ENCODE peak calls at places on chromosomes 5 and 9, in four cellular contexts. L is cardiac muscle cell, E is IMR-90, I is aorta. G is an unnamed sample. For H3K4me1, the result is how much of the 10 kb centered on the place peaks cover.

GRCh38 chr9:85941617-85941930 is 628 bp downstream of the NAA35 start:
- DNase-seq in L (no peak), E (no peak), I (no peak), G (no peak)

GRCh38 chr5:92308679-92309078 is 925.6 kb upstream of the ARRDC3 start:
- DNase-seq in L (no peak), E (no peak), I (no peak), G (no peak)

GRCh38 chr9:127776919-127777280 is 1.6 kb downstream of the SH2D3C start:
- DNase-seq in I (no peak), E (no peak), L (no peak), G (no peak)

GRCh38 chr5:170184007-170184687 is 48.6 kb upstream of the C5orf58 start:
- DNase-seq in E (peak), I (no peak), L (peak), G (peak)

GRCh38 chr5:73448451-73449136 is at the start of gene FOXD1:
- DNase-seq in I (peak), L (peak), E (peak), G (peak)

GRCh38 chr5:14779975-14780374 is 91.6 kb downstream of the ANKH start:
- DNase-seq in I (no peak), L (no peak), E (no peak), G (no peak)

GRCh38 chr5:124111886-124112285 is 599.9 kb downstream of the CSNK1G3 start:
- DNase-seq in L (peak), E (peak), I (no peak), G (no peak)

GRCh38 chr5:6572086-6572824 is 60.6 kb downstream of the NSUN2 start:
- DNase-seq in I (no peak), E (no peak), L (no peak), G (peak)

GRCh38 chr5:65061974-65062353 is 293.2 kb downstream of the CWC27 start:
- DNase-seq in E (no peak), I (no peak), L (no peak), G (no peak)

GRCh38 chr9:16501726-16502125 is 368.7 kb downstream of the BNC2 start:
- DNase-seq in E (peak), L (no peak), I (no peak), G (no peak)

GRCh38 chr9:99127372-99128132 is 22.6 kb downstream of the TGFBR1 start:
- DNase-seq in I (no peak), L (no peak), E (peak), G (no peak)

GRCh38 chr9:14214065-14214684 is 99.8 kb downstream of the NFIB start:
- DNase-seq in I (no peak), E (no peak), L (no peak), G (no peak)

GRCh38 chr9:14214693-14215092 is 99.2 kb downstream of the NFIB start:
- DNase-seq in L (no peak), E (no peak), I (no peak), G (no peak)

GRCh38 chr9:14216612-14217194 is 97.2 kb downstream of the NFIB start:
- DNase-seq in E (no peak), L (no peak), I (no peak), G (no peak)

GRCh38 chr9:14213504-14213903 is 100.4 kb downstream of the NFIB start:
- DNase-seq in E (no peak), I (no peak), L (no peak), G (no peak)

DNA sequence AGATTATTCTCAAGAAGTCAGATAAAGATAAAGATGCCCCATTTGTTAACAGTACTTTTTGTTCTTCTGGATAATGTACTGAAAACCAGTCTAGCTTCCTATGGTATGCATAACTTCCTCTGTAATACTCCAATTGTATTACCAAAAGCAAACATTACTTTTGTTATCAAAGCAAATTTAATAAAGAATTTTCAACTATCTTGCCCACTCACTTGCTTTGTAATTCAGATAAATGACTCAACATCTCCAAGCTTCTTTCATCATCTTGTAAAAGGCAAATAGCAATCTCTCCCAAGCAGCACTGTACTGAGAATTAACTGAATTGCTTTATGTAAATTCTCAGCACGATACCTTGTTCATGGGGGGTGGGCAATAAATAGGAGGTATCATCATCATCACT is 98.3 kb downstream of the NFIB start:
- DNase-seq in E (peak), I (no peak), L (peak), G (no peak)
- H3K4me1 ChIP-seq in E (under half), I (under half), L (under half), G (under half)

GRCh38 chr9:35042891-35043545 is 29.4 kb downstream of the VCP start:
- DNase-seq in E (no peak), L (no peak), I (no peak), G (no peak)

GRCh38 chr9:35044071-35044470 is 28.4 kb downstream of the VCP start:
- DNase-seq in L (peak), E (no peak), I (no peak), G (no peak)

DNA sequence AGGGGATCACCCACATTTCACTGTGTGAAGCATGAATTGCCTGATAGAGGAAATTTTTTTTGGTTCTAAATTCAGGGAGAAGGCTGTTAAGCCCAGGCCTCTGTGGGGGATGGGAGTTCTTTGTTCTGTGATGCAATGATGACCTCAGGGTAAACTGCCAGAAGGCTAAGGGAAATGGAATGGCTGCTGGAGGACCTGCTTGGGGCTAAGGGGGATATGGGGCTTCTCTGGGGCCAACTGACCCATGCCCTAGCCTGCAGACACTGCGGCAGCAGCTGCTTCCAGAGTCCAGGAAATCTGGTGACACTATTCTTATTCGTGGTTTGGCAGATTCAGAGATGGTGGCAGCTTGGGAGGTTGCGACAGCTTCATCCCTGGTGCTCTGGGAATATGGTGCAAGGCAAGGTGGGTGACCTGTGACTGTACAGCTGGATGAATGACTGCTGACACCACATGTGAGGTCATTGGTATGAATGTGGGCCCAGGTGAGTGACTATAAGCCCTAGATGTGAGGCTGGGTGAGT is 30.3 kb downstream of the VCP start:
- DNase-seq in I (no peak), L (peak), E (peak), G (no peak)
- H3K4me3 ChIP-seq in I (no peak), L (no peak), E (no peak), G (no peak)

DNA sequence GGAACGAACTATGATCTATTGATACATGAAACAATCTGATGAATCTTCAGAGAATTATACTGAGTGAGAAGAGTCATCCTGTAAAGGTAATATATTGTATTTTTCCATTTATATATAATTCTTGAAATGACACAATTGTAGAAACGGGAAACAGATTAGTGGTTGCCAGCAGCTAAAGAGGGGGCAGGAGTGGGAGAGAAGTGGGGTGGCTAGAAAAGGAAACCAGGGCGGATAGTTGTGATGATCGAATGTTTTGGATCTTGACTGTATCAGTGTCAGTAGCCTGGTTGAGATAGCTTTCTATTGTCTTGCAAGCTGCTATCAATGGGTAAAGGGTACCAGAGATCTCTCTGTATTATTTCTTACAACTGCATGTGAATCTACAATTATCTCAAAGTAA is 17.7 kb upstream of the RAPGEF1 start:
- DNase-seq in I (no peak), E (no peak), L (no peak), G (no peak)
- H3K4me1 ChIP-seq in I (under half), E (under half), L (under half), G (under half)

GRCh38 chr5:17737087-17737486 is 102.8 kb downstream of the TAF11L14 start:
- DNase-seq in I (no peak), L (no peak), E (peak), G (no peak)
- H3K4me3 ChIP-seq in I (no peak), L (no peak), E (no peak), G (no peak)

GRCh38 chr9:33154368-33154767 is 12.8 kb downstream of the B4GALT1 start:
- DNase-seq in I (no peak), E (no peak), L (no peak), G (no peak)
- H3K4me1 ChIP-seq in I (under half), E (under half), L (under half), G (under half)

GRCh38 chr9:81969971-81970370 is 18.6 kb upstream of the SPATA31D1 start:
- DNase-seq in I (no peak), E (peak), L (no peak), G (no peak)

GRCh38 chr9:81968026-81968425 is 20.5 kb upstream of the SPATA31D1 start:
- DNase-seq in I (no peak), E (no peak), L (no peak), G (no peak)

GRCh38 chr9:81964216-81965171 is 21.2 kb downstream of the SPATA31D3 start:
- DNase-seq in E (peak), I (no peak), L (peak), G (no peak)
- H3K4me3 ChIP-seq in E (no peak), I (no peak), L (no peak), G (no peak)

G was measured in SJSA1.